ENCODE peak calls at places on chromosome 2, in four cellular contexts. R is Peyer's patch, L is RCC 7860, I is progenitor cell of endocrine pancreas. E is an unnamed sample.

GRCh38 chr2:134232868-134233732 is 20.8 kb upstream of the MGAT5 start:
- DNase-seq in R (no peak), L (peak), I (no peak), E (no peak)

GRCh38 chr2:162297925-162298552 is 20.4 kb downstream of the IFIH1 start:
- DNase-seq in I (peak), R (peak), L (peak), E (peak)

GRCh38 chr2:49129034-49129433 is 25.3 kb downstream of the FSHR start:
- DNase-seq in L (no peak), I (no peak), R (no peak), E (no peak)

GRCh38 chr2:218998414-218999002 is 5.3 kb upstream of the CRYBA2 start:
- DNase-seq in L (no peak), R (no peak), I (no peak), E (no peak)

GRCh38 chr2:225748606-225749005 is 349.1 kb downstream of the NYAP2 start:
- DNase-seq in I (no peak), L (no peak), R (no peak), E (no peak)

GRCh38 chr2:102193074-102193473 is 6.3 kb downstream of the IL1RL2 start:
- DNase-seq in I (no peak), L (no peak), R (no peak), E (no peak)

GRCh38 chr2:26530141-26530540 is 52.2 kb upstream of the OTOF start:
- DNase-seq in I (no peak), R (no peak), L (no peak), E (no peak)

GRCh38 chr2:200150411-200151086 is 155.9 kb upstream of the SPATS2L start:
- DNase-seq in R (no peak), I (no peak), L (no peak), E (no peak)

GRCh38 chr2:241943209-241943850 is 73.8 kb downstream of the RTP5 start:
- DNase-seq in L (no peak), I (no peak), R (peak), E (no peak)

GRCh38 chr2:222919841-222920609 is 59.2 kb downstream of the ACSL3 start:
- DNase-seq in L (peak), I (no peak), R (no peak), E (no peak)

GRCh38 chr2:20430035-20430434 is 16.8 kb upstream of the RHOB start:
- DNase-seq in I (no peak), L (no peak), R (peak), E (no peak)

GRCh38 chr2:160337728-160338127 is 137.7 kb upstream of the ITGB6 start:
- DNase-seq in I (no peak), R (no peak), L (no peak), E (no peak)

GRCh38 chr2:97736608-97737330 is 23.4 kb downstream of the ZAP70 start:
- DNase-seq in L (no peak), I (no peak), R (peak), E (peak)